ENCODE peak calls at places on chromosomes 12 and 14, in four cellular contexts. H is iris pigment epithelial cell, E is cardiac fibroblast, Z is tibial artery. U is an unnamed sample.

GRCh38 chr14:71103662-71104484 is 196.6 kb downstream of the PCNX1 start:
- DNase-seq in H (peak; percentile 79), E (peak; percentile 85), Z (no peak), U (peak; percentile 64)

GRCh38 chr12:124352839-124353238 is 57.9 kb downstream of the RFLNA start:
- DNase-seq in H (no peak), E (peak; percentile 34), Z (no peak), U (no peak)

GRCh38 chr14:103483600-103483999 is 39.0 kb downstream of the CKB start:
- DNase-seq in H (peak; percentile 88), E (peak; percentile 65), Z (no peak), U (peak; percentile 52)

GRCh38 chr12:96502949-96503532 is 13.7 kb downstream of the CFAP54 start:
- DNase-seq in H (no peak), E (no peak), Z (no peak), U (no peak)

GRCh38 chr14:71238835-71239234 is 331.6 kb downstream of the PCNX1 start:
- DNase-seq in H (no peak), E (no peak), Z (no peak), U (no peak)

GRCh38 chr12:54028324-54029201 is at the start of gene HOXC6:
- DNase-seq in H (peak; percentile 42), E (no peak), Z (peak; percentile 40), U (peak; percentile 80)

GRCh38 chr12:116263844-116264243 is 13.6 kb downstream of the MED13L start:
- DNase-seq in H (no peak), E (peak; percentile 31), Z (no peak), U (no peak)

GRCh38 chr14:78975734-78976133 is 805.6 kb downstream of the NRXN3 start:
- DNase-seq in H (no peak), E (no peak), Z (no peak), U (peak; percentile 5)

GRCh38 chr14:75426332-75427125 is 1.3 kb upstream of the JDP2 start:
- DNase-seq in H (no peak), E (no peak), Z (no peak), U (no peak)

GRCh38 chr14:102196436-102197230 is 56.9 kb downstream of the WDR20 start:
- DNase-seq in H (no peak), E (no peak), Z (no peak), U (no peak)

GRCh38 chr12:127942981-127943380 is 324.0 kb upstream of the TMEM132C start:
- DNase-seq in H (no peak), E (no peak), Z (no peak), U (no peak)

U was measured in myocyte.